ENCODE peak calls at places on chromosome 12, in six cellular contexts. U is endothelial cell of umbilical vein, T is breast epithelium, G is transverse colon, C is heart left ventricle, X is GM23248. E is an unnamed sample. For H3K4me1, the result is how much of the 10 kb centered on the place peaks cover.

GRCh38 chr12:20627001-20627588 is 68.0 kb upstream of the SLCO1C1 start:
- DNase-seq in U (no peak), T (no peak), G (peak), C (no peak), X (no peak), E (no peak)

GRCh38 chr12:52053570-52054209 is 2.4 kb downstream of the NR4A1 start:
- DNase-seq in U (no peak), T (no peak), G (peak), C (no peak), X (no peak), E (no peak)

GRCh38 chr12:59113831-59114273 is 193.5 kb upstream of the LRIG3 start:
- DNase-seq in U (peak), T (peak), G (peak), C (peak), X (peak), E (no peak)

GRCh38 chr12:109736552-109737108 is 23.0 kb downstream of the FAM222A start:
- DNase-seq in U (peak), T (no peak), G (no peak), C (peak), X (peak), E (no peak)

GRCh38 chr12:52203126-52203921 is 11.5 kb upstream of the KRT80 start:
- DNase-seq in U (no peak), T (peak), G (peak), C (peak), X (peak), E (no peak)

GRCh38 chr12:132471011-132471857 is 18.7 kb upstream of the FBRSL1 start:
- DNase-seq in U (no peak), T (no peak), G (peak), C (peak), X (no peak), E (no peak)

GRCh38 chr12:88904705-88905104 is 324.4 kb upstream of the KITLG start:
- DNase-seq in U (no peak), T (no peak), G (no peak), C (no peak), X (no peak), E (no peak)

GRCh38 chr12:64526859-64527258 is 74.9 kb downstream of the TBK1 start:
- DNase-seq in U (no peak), T (no peak), G (no peak), C (no peak), X (no peak), E (no peak)

GRCh38 chr12:1332327-1332726 is 262.1 kb downstream of the FBXL14 start:
- DNase-seq in U (no peak), T (no peak), G (peak), C (no peak), X (no peak), E (no peak)

GRCh38 chr12:118052324-118053070 is 8.5 kb downstream of the WSB2 start:
- DNase-seq in U (peak), T (peak), G (peak), C (peak), X (peak), E (no peak)

GRCh38 chr12:39805651-39806050 is 186.0 kb upstream of the ABCD2 start:
- DNase-seq in U (no peak), T (no peak), G (no peak), C (no peak), X (no peak), E (no peak)

GRCh38 chr12:120117961-120118709 is 1.6 kb upstream of the RAB35 start:
- DNase-seq in U (peak), T (no peak), G (no peak), C (peak), X (peak), E (no peak)

GRCh38 chr12:129607756-129608155 is 296.1 kb downstream of the TMEM132D start:
- DNase-seq in U (no peak), T (no peak), G (no peak), C (no peak), X (no peak), E (no peak)

GRCh38 chr12:81386101-81386500 is 308.2 kb downstream of the ACSS3 start:
- DNase-seq in U (no peak), T (no peak), G (no peak), C (no peak), X (no peak), E (no peak)

GRCh38 chr12:51021694-51022093 is 4.5 kb downstream of the SLC11A2 start:
- DNase-seq in U (no peak), T (no peak), G (no peak), C (no peak), X (no peak), E (no peak)
- H3K4me1 ChIP-seq in U (under half), T (under half), G (under half), C (under half), X (under half), E (under half)

GRCh38 chr12:23618718-23619117 is 330.8 kb downstream of the SOX5 start:
- DNase-seq in U (no peak), T (no peak), G (no peak), C (no peak), X (no peak), E (no peak)
- H3K27ac ChIP-seq in U (no peak), T (no peak), G (no peak), C (no peak), X (no peak), E (no peak)

GRCh38 chr12:102281231-102281630 is 83.6 kb upstream of the PMCH start:
- DNase-seq in U (peak), T (no peak), G (no peak), C (no peak), X (no peak), E (no peak)
- H3K4me3 ChIP-seq in U (no peak), T (no peak), G (no peak), C (no peak), X (no peak), E (no peak)

DNA sequence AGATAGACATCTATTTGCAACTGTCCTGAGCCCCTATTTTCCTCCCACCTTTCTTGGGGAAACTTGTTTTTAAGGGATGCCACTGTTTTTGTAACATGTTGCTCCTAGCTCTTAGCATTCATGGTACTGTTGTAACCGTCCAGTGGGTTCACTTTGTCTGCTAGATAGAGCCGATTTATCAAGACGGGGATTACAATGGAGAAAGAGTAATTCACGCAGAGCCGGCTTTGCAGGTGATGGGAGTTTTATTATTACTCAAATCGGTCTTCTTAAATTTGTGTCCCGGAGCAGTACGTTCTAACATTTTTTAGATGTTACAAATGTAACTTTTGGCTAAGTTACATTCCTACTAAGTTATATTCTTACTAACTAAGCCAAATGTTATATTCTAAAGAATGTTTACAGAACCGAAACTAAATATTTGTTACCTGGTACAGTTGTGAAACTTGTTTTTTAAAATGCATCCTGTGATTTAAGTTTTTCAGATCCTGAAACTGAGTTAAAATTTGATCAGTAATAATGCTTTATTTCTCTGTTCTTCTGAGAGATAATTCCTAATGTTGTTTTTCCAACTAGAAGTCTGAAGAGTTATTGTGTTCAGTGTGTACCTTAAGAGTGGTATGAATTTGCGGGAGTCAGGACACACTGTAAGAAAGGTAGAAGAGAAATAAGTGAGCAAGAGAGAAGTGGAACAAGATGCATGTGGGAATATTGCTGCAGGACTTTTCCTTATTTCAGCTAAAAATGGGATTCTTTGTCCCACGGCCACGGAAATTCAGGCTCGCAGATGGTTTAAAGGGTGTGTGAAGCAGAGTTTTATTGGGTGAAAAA is 20.6 kb upstream of the CLEC2D start:
- DNase-seq in U (peak), T (no peak), G (no peak), C (no peak), X (peak), E (peak)
- H3K4me1 ChIP-seq in U (under half), T (under half), G (under half), C (under half), X (under half), E (under half)

DNA sequence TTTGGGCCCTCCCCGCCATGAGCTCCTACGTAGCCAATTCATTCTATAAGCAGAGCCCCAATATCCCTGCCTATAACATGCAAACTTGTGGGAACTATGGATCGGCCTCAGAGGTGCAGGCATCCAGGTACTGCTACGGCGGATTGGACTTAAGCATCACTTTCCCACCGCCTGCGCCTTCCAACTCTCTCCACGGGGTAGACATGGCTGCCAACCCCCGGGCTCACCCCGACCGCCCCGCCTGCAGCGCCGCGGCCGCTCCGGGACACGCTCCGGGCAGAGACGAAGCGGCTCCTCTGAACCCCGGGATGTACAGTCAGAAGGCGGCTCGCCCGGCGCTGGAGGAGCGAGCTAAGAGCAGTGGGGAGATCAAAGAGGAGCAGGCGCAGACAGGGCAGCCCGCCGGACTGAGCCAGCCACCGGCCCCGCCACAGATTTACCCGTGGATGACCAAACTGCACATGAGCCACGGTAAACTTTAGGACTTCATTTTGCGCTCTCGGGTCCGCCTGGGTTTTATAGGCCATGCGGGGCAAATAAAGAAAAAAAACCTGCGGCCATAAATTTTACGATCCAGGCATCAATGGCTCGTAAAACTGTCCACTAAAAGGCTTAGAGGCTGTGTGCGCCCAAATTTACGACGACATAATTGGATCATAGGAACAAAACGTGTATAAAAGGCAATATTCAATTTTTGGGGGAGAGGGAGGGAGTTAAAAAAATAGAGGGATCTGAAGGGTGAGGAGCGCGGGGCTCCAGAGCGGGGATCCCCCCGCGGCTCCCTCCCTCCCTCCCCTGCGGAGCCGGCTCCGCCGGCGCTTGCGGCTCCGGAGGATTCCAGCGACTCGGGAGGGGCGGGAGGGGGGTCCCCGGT is 493 bp downstream of the HOXC5 start:
- DNase-seq in U (no peak), T (no peak), G (no peak), C (no peak), X (peak), E (no peak)
- H3K27ac ChIP-seq in U (no peak), T (peak), G (peak), C (no peak), X (peak), E (no peak)

GRCh38 chr12:92136883-92137582 is 8.6 kb downstream of the BTG1 start:
- DNase-seq in U (peak), T (no peak), G (no peak), C (no peak), X (peak), E (no peak)

GRCh38 chr12:92138144-92138543 is 7.5 kb downstream of the BTG1 start:
- DNase-seq in U (peak), T (no peak), G (no peak), C (no peak), X (peak), E (no peak)

GRCh38 chr12:92139634-92140555 is 5.8 kb downstream of the BTG1 start:
- DNase-seq in U (peak), T (no peak), G (no peak), C (no peak), X (peak), E (no peak)

GRCh38 chr12:92140919-92141536 is 4.6 kb downstream of the BTG1 start:
- DNase-seq in U (no peak), T (no peak), G (no peak), C (no peak), X (no peak), E (peak)

GRCh38 chr12:92138626-92139025 is 7.0 kb downstream of the BTG1 start:
- DNase-seq in U (no peak), T (no peak), G (no peak), C (no peak), X (no peak), E (no peak)
- H3K4me3 ChIP-seq in U (no peak), T (peak), G (peak), C (no peak), X (peak), E (peak)

DNA sequence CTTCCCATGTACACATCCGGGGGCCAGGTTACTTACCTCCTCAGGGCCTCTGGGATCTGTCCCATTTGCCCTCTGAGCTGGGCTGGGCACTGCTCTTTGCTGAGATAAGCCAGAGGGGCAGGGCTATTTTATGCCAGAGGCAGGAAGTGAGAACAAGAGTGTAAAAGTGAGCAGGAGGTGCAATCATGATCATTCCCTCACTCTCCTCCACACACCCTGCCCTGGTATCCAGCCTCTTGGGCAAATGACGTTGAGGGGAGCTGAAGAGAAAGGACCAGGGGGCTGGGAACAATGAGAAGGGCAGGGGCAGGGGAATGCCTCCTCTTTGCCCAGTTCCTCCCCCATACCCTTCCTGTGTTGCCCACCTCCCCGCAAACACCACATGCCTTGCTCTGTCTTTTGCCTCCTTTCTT is 4.2 kb downstream of the LPAR5 start:
- DNase-seq in U (no peak), T (no peak), G (peak), C (no peak), X (no peak), E (peak)
- H3K4me1 ChIP-seq in U (under half), T (under half), G (under half), C (under half), X (under half), E (under half)

GRCh38 chr12:26713885-26714383 is 119.1 kb downstream of the ITPR2 start:
- DNase-seq in U (no peak), T (no peak), G (no peak), C (no peak), X (no peak), E (no peak)
- H3K27ac ChIP-seq in U (no peak), T (no peak), G (no peak), C (no peak), X (no peak), E (no peak)